ENCODE peak calls at places on chromosomes 13 and 19, in seven cellular contexts. O is nephron progenitor cell, P is keratinocyte, Q is neural crest cell, H is heart left ventricle, Y is heart right ventricle, A is breast epithelium. W is an unnamed sample.

GRCh38 chr19:52600639-52601024 is 30.5 kb downstream of the ZNF701 start:
- DNase-seq in O (no peak), P (no peak), Q (no peak), H (peak), Y (peak), A (no peak), W (peak)

GRCh38 chr13:49108204-49108603 is 111.9 kb upstream of the MLNR start:
- DNase-seq in O (no peak), P (no peak), Q (no peak), H (no peak), Y (no peak), A (no peak), W (no peak)

GRCh38 chr13:40553356-40553755 is 113.1 kb downstream of the FOXO1 start:
- DNase-seq in O (no peak), P (no peak), Q (no peak), H (no peak), Y (no peak), A (no peak), W (no peak)

GRCh38 chr19:1364070-1364719 is 19.5 kb upstream of the NDUFS7 start:
- DNase-seq in O (no peak), P (no peak), Q (no peak), H (no peak), Y (no peak), A (no peak), W (no peak)

GRCh38 chr19:40464059-40465024 is 1.2 kb downstream of the BLVRB start:
- DNase-seq in O (peak), P (no peak), Q (peak), H (peak), Y (peak), A (peak), W (peak)

GRCh38 chr19:47280183-47280797 is 5.6 kb downstream of the INAFM1 start:
- DNase-seq in O (peak), P (no peak), Q (peak), H (no peak), Y (no peak), A (no peak), W (peak)

GRCh38 chr13:48678316-48678715 is 24.6 kb downstream of the CYSLTR2 start:
- DNase-seq in O (no peak), P (no peak), Q (no peak), H (no peak), Y (no peak), A (no peak), W (no peak)

GRCh38 chr13:51397262-51397933 is 55.4 kb downstream of the INTS6 start:
- DNase-seq in O (no peak), P (no peak), Q (no peak), H (no peak), Y (no peak), A (peak), W (no peak)

GRCh38 chr19:49555600-49556411 is 24.6 kb downstream of the NOSIP start:
- DNase-seq in O (peak), P (no peak), Q (peak), H (no peak), Y (peak), A (no peak), W (peak)

GRCh38 chr19:7153008-7153407 is 83.5 kb downstream of the ZNF557 start:
- DNase-seq in O (no peak), P (no peak), Q (no peak), H (no peak), Y (no peak), A (no peak), W (no peak)

GRCh38 chr19:47545061-47545948 is 27.6 kb downstream of the ZNF541 start:
- DNase-seq in O (no peak), P (no peak), Q (no peak), H (no peak), Y (no peak), A (no peak), W (no peak)

GRCh38 chr13:60267498-60268202 is 103.9 kb upstream of the DIAPH3 start:
- DNase-seq in O (peak), P (no peak), Q (no peak), H (no peak), Y (no peak), A (no peak), W (no peak)

GRCh38 chr13:48818495-48818961 is 157.2 kb upstream of the FNDC3A start:
- DNase-seq in O (peak), P (peak), Q (no peak), H (no peak), Y (no peak), A (no peak), W (no peak)

GRCh38 chr19:35528218-35529038 is at the start of gene SBSN:
- DNase-seq in O (no peak), P (no peak), Q (no peak), H (no peak), Y (no peak), A (no peak), W (no peak)

GRCh38 chr19:7524992-7525739 is 2.7 kb downstream of the MCOLN1 start:
- DNase-seq in O (no peak), P (no peak), Q (no peak), H (no peak), Y (no peak), A (no peak), W (no peak)

GRCh38 chr13:73872397-73872796 is 261.8 kb downstream of the KLF12 start:
- DNase-seq in O (no peak), P (no peak), Q (no peak), H (no peak), Y (no peak), A (no peak), W (no peak)

GRCh38 chr13:75803982-75804381 is 167.9 kb downstream of the LMO7 start:
- DNase-seq in O (no peak), P (no peak), Q (no peak), H (no peak), Y (no peak), A (no peak), W (no peak)

GRCh38 chr13:39012608-39013007 is 22.0 kb upstream of the STOML3 start:
- DNase-seq in O (no peak), P (no peak), Q (no peak), H (no peak), Y (no peak), A (no peak), W (peak)

GRCh38 chr13:45781553-45782326 is 69.8 kb downstream of the SIAH3 start:
- DNase-seq in O (no peak), P (no peak), Q (no peak), H (peak), Y (peak), A (no peak), W (no peak)

GRCh38 chr13:90105881-90106496 is 1241.5 kb upstream of the MIR17HG start:
- DNase-seq in O (no peak), P (no peak), Q (no peak), H (no peak), Y (no peak), A (no peak), W (no peak)

GRCh38 chr13:105445793-105446192 is 1089.7 kb downstream of the EFNB2 start:
- DNase-seq in O (no peak), P (no peak), Q (no peak), H (no peak), Y (no peak), A (no peak), W (no peak)

GRCh38 chr13:113548778-113549621 is 35.6 kb upstream of the TFDP1 start:
- DNase-seq in O (peak), P (no peak), Q (no peak), H (no peak), Y (no peak), A (no peak), W (no peak)

GRCh38 chr19:52248256-52248655 is 21.1 kb upstream of the ZNF766 start:
- DNase-seq in O (peak), P (no peak), Q (peak), H (peak), Y (peak), A (no peak), W (peak)

GRCh38 chr19:35451278-35452096 is 3.4 kb downstream of the FFAR2 start:
- DNase-seq in O (no peak), P (no peak), Q (no peak), H (no peak), Y (no peak), A (no peak), W (no peak)

GRCh38 chr13:20473139-20473538 is 52.5 kb downstream of the CRYL1 start:
- DNase-seq in O (no peak), P (no peak), Q (no peak), H (no peak), Y (no peak), A (no peak), W (no peak)

GRCh38 chr13:80571346-80572307 is 230.7 kb upstream of the SPRY2 start:
- DNase-seq in O (no peak), P (no peak), Q (no peak), H (peak), Y (no peak), A (no peak), W (no peak)

GRCh38 chr19:35031072-35031881 is 1.0 kb downstream of the SCN1B start:
- DNase-seq in O (peak), P (no peak), Q (no peak), H (no peak), Y (peak), A (no peak), W (no peak)

GRCh38 chr13:87821512-87821911 is 150.3 kb downstream of the SLITRK5 start:
- DNase-seq in O (no peak), P (no peak), Q (no peak), H (no peak), Y (no peak), A (no peak), W (no peak)

GRCh38 chr19:56314018-56314583 is 538 bp downstream of the ZSCAN5A start:
- DNase-seq in O (no peak), P (no peak), Q (no peak), H (no peak), Y (no peak), A (no peak), W (no peak)

GRCh38 chr13:66780814-66781213 is 449.3 kb downstream of the PCDH9 start:
- DNase-seq in O (no peak), P (no peak), Q (no peak), H (no peak), Y (no peak), A (no peak), W (no peak)

GRCh38 chr19:58409010-58409790 is 751 bp downstream of the ZNF584 start:
- DNase-seq in O (peak), P (no peak), Q (no peak), H (no peak), Y (peak), A (no peak), W (peak)

GRCh38 chr13:84191199-84191598 is 308.9 kb upstream of the SLITRK1 start:
- DNase-seq in O (no peak), P (no peak), Q (no peak), H (no peak), Y (no peak), A (no peak), W (no peak)

DNA sequence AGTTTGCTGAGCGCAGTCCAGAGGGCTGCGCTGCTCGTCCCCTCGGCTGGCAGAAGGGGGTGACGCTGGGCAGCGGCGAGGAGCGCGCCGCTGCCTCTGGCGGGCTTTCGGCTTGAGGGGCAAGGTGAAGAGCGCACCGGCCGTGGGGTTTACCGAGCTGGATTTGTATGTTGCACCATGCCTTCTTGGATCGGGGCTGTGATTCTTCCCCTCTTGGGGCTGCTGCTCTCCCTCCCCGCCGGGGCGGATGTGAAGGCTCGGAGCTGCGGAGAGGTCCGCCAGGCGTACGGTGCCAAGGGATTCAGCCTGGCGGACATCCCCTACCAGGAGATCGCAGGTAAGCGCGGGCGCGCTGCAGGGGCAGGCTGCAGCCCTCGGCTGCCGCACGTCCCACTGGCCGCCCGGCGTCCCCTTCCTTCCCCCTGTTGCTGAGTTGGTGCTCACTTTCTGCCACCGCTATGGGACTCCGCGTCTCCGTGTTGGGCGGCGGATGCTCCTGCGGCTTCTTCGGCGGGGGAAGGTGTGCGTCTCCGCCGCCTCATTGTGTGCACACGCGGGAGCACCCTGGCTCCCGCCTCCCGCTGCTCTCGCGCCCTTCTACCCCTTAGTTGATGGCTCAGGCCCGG is 786 bp downstream of the GPC6 start:
- DNase-seq in O (peak), P (no peak), Q (no peak), H (peak), Y (no peak), A (no peak), W (peak)
- TF ChIP-seq CTCF in O (no peak), P (no peak), Q (no peak), H (no peak), Y (no peak), A (no peak), W (no peak)

GRCh38 chr13:25401958-25402357 is 30.2 kb downstream of the ATP8A2 start:
- DNase-seq in O (no peak), P (no peak), Q (no peak), H (no peak), Y (no peak), A (no peak), W (no peak)

GRCh38 chr13:25409938-25410337 is 38.2 kb downstream of the ATP8A2 start:
- DNase-seq in O (no peak), P (no peak), Q (no peak), H (no peak), Y (no peak), A (no peak), W (no peak)

DNA sequence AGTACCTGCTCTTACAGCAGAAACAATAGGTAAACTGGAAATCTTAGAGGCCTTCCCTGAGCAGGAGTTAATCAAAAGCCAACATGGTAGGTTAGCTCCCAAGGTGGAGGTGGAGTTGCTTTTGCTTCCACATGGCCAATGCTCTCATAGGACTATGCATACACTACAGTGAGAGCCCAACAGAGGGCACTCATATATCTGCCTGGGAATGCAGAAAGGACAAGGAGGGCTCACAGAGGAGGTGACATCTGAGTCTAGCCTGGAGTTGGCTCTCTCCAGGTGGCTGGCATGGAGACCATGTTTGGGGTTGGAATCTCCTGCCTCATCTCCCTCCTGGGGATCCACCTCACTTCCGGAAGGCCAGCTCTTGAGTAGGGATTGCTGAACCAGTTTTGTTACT is 34.6 kb downstream of the ATP8A2 start:
- DNase-seq in O (no peak), P (no peak), Q (no peak), H (no peak), Y (no peak), A (no peak), W (peak)
- TF ChIP-seq CTCF in O (no peak), P (no peak), Q (no peak), H (no peak), Y (no peak), A (no peak), W (no peak)

GRCh38 chr19:2579678-2580280 is 103.9 kb downstream of the GADD45B start:
- DNase-seq in O (no peak), P (no peak), Q (no peak), H (no peak), Y (no peak), A (no peak), W (no peak)

GRCh38 chr19:2578391-2578826 is 102.5 kb downstream of the GADD45B start:
- DNase-seq in O (no peak), P (no peak), Q (no peak), H (peak), Y (no peak), A (peak), W (no peak)

GRCh38 chr19:2575734-2576481 is 100.0 kb downstream of the GADD45B start:
- DNase-seq in O (peak), P (no peak), Q (no peak), H (peak), Y (peak), A (peak), W (no peak)

GRCh38 chr19:2577722-2578335 is 101.9 kb downstream of the GADD45B start:
- DNase-seq in O (no peak), P (no peak), Q (no peak), H (no peak), Y (no peak), A (no peak), W (no peak)

GRCh38 chr19:2578911-2579677 is 103.2 kb downstream of the GADD45B start:
- DNase-seq in O (peak), P (no peak), Q (peak), H (peak), Y (peak), A (peak), W (peak)
- TF ChIP-seq CTCF in O (peak), P (peak), Q (peak), H (peak), Y (peak), A (peak), W (peak)

GRCh38 chr19:38952395-38953165 is 21.8 kb downstream of the MRPS12 start:
- DNase-seq in O (peak), P (no peak), Q (peak), H (no peak), Y (no peak), A (no peak), W (peak)
- TF ChIP-seq CTCF in O (peak), P (peak), Q (peak), H (peak), Y (peak), A (no peak), W (peak)

GRCh38 chr19:37905936-37906867 is at the start of gene WDR87:
- DNase-seq in O (peak), P (peak), Q (peak), H (peak), Y (peak), A (no peak), W (peak)
- TF ChIP-seq CTCF in O (no peak), P (peak), Q (no peak), H (no peak), Y (no peak), A (no peak), W (peak)

GRCh38 chr19:13825489-13826475 is 30.5 kb downstream of the ZSWIM4 start:
- DNase-seq in O (peak), P (no peak), Q (no peak), H (no peak), Y (no peak), A (no peak), W (no peak)
- TF ChIP-seq CTCF in O (no peak), P (peak), Q (no peak), H (no peak), Y (no peak), A (no peak), W (no peak)

GRCh38 chr19:309206-309565 is 18.0 kb upstream of the PLPP2 start:
- DNase-seq in O (no peak), P (no peak), Q (no peak), H (no peak), Y (no peak), A (no peak), W (no peak)

GRCh38 chr19:308471-309205 is 17.4 kb upstream of the PLPP2 start:
- DNase-seq in O (no peak), P (no peak), Q (no peak), H (no peak), Y (no peak), A (no peak), W (no peak)

GRCh38 chr19:306151-306900 is 15.1 kb upstream of the PLPP2 start:
- DNase-seq in O (no peak), P (no peak), Q (no peak), H (no peak), Y (no peak), A (no peak), W (no peak)

GRCh38 chr19:307111-307531 is 15.9 kb upstream of the PLPP2 start:
- DNase-seq in O (no peak), P (no peak), Q (no peak), H (no peak), Y (no peak), A (no peak), W (no peak)

GRCh38 chr19:307793-308420 is 16.7 kb upstream of the PLPP2 start:
- DNase-seq in O (no peak), P (no peak), Q (no peak), H (no peak), Y (no peak), A (no peak), W (no peak)
- TF ChIP-seq CTCF in O (no peak), P (no peak), Q (no peak), H (no peak), Y (no peak), A (no peak), W (no peak)

GRCh38 chr19:17292301-17293074 is 10.7 kb downstream of the ABHD8 start:
- DNase-seq in O (peak), P (no peak), Q (peak), H (peak), Y (peak), A (peak), W (peak)
- TF ChIP-seq CTCF in O (peak), P (peak), Q (peak), H (peak), Y (peak), A (peak), W (no peak)

W was measured in endothelial cell.